ENCODE peak calls at places on chromosome 13, in four cellular contexts. Z is ascending aorta; F is esophagus squamous epithelium; O is CD8-positive, alpha-beta T cell. V is an unnamed sample. For H3K36me3, the result is how much of the 10 kb centered on the place peaks cover.

GRCh38 chr13:111204438-111205177 is 89.5 kb downstream of the ARHGEF7 start:
- DNase-seq in Z (peak), O (no peak), F (no peak), V (peak)

GRCh38 chr13:109576331-109576813 is 210.0 kb downstream of the IRS2 start:
- DNase-seq in Z (no peak), O (no peak), F (no peak), V (no peak)

GRCh38 chr13:30088312-30088855 is 219.0 kb downstream of the KATNAL1 start:
- DNase-seq in Z (no peak), F (no peak), O (no peak), V (no peak)

GRCh38 chr13:40665061-40665753 is 1.2 kb downstream of the FOXO1 start:
- DNase-seq in O (peak), F (no peak), Z (peak), V (peak)

GRCh38 chr13:106455777-106456176 is 79.7 kb downstream of the EFNB2 start:
- DNase-seq in Z (no peak), O (no peak), F (no peak), V (no peak)

GRCh38 chr13:24187185-24187584 is 26.7 kb downstream of the SPATA13 start:
- DNase-seq in O (no peak), Z (no peak), F (no peak), V (no peak)

GRCh38 chr13:23921451-23921888 is 24.2 kb upstream of the C1QTNF9B start:
- DNase-seq in O (no peak), F (no peak), Z (no peak), V (no peak)

GRCh38 chr13:29548722-29549446 is 46.6 kb downstream of the SLC7A1 start:
- DNase-seq in O (no peak), F (no peak), Z (no peak), V (no peak)

GRCh38 chr13:113464476-113464875 is 11.2 kb upstream of the ADPRHL1 start:
- DNase-seq in F (no peak), Z (no peak), O (no peak), V (no peak)

GRCh38 chr13:37608750-37609339 is 10.3 kb upstream of the POSTN start:
- DNase-seq in O (no peak), F (no peak), Z (no peak), V (no peak)

GRCh38 chr13:65914707-65915106 is 1315.4 kb downstream of the PCDH9 start:
- DNase-seq in O (no peak), F (no peak), Z (no peak), V (no peak)

GRCh38 chr13:108156749-108157148 is 58.6 kb downstream of the LIG4 start:
- DNase-seq in O (no peak), Z (no peak), F (no peak), V (no peak)

GRCh38 chr13:52599037-52599852 is 43.0 kb upstream of the HNRNPA1L2 start:
- DNase-seq in O (no peak), F (no peak), Z (no peak), V (no peak)

GRCh38 chr13:20390526-20391175 is 135.0 kb downstream of the CRYL1 start:
- DNase-seq in F (no peak), Z (no peak), O (no peak), V (no peak)

GRCh38 chr13:106599875-106600797 is 32.2 kb upstream of the ARGLU1 start:
- DNase-seq in Z (no peak), F (no peak), O (no peak), V (no peak)

GRCh38 chr13:92547256-92547655 is 679.4 kb upstream of the GPC6 start:
- DNase-seq in O (no peak), F (no peak), Z (no peak), V (no peak)

GRCh38 chr13:33642374-33643065 is 175.4 kb upstream of the RFC3 start:
- DNase-seq in Z (peak), O (no peak), F (no peak), V (no peak)

GRCh38 chr13:102868366-102868936 is 22.6 kb downstream of the ERCC5 start:
- DNase-seq in F (no peak), Z (no peak), O (no peak), V (no peak)
- H3K36me3 ChIP-seq in F (under half), Z (half or more), O (half or more), V (half or more)

GRCh38 chr13:87999791-88000190 is 328.6 kb downstream of the SLITRK5 start:
- DNase-seq in Z (no peak), O (no peak), F (no peak), V (no peak)

GRCh38 chr13:88000787-88001186 is 329.6 kb downstream of the SLITRK5 start:
- DNase-seq in F (no peak), Z (no peak), O (no peak), V (no peak)

GRCh38 chr13:87998081-87998480 is 326.9 kb downstream of the SLITRK5 start:
- DNase-seq in Z (no peak), O (no peak), F (no peak), V (no peak)

GRCh38 chr13:87999141-87999765 is 328.1 kb downstream of the SLITRK5 start:
- DNase-seq in Z (no peak), O (no peak), F (no peak), V (no peak)

DNA sequence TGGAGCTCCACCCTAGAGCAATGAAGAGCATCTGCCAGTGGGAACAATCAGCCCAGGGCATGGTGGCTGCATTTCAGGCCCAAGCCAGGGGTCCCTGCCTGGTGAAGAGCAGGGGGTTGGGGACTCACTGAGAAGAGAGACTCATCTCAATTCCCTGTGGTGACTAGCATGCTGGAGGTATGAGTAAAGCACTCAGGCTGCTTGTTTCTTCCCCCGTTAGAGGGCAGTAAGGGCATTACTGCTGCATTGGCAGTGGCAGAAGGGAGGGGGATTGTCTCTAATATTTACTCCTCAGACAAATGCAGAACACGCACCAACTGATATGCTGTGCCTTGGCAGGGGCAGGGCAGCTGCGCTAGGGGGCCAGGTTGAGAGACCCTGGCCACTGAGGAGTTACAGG is 329.1 kb downstream of the SLITRK5 start:
- DNase-seq in O (no peak), F (no peak), Z (no peak), V (no peak)
- TF ChIP-seq CTCF in O (no peak), F (no peak), Z (no peak), V (no peak)

GRCh38 chr13:48320906-48321510 is 17.5 kb downstream of the RB1 start:
- DNase-seq in F (no peak), O (no peak), Z (no peak), V (no peak)
- H3K36me3 ChIP-seq in F (under half), O (under half), Z (under half), V (under half)

GRCh38 chr13:44471686-44472085 is 98.1 kb downstream of the SERP2 start:
- DNase-seq in O (no peak), Z (no peak), F (no peak), V (no peak)

GRCh38 chr13:44465318-44465717 is 91.7 kb downstream of the SERP2 start:
- DNase-seq in O (no peak), F (no peak), Z (no peak), V (no peak)

GRCh38 chr13:44474122-44474910 is 100.7 kb downstream of the SERP2 start:
- DNase-seq in Z (no peak), O (no peak), F (no peak), V (no peak)

GRCh38 chr13:44470623-44471562 is 97.3 kb downstream of the SERP2 start:
- DNase-seq in O (no peak), Z (no peak), F (no peak), V (no peak)
- TF ChIP-seq CTCF in O (peak), Z (peak), F (peak), V (peak)

DNA sequence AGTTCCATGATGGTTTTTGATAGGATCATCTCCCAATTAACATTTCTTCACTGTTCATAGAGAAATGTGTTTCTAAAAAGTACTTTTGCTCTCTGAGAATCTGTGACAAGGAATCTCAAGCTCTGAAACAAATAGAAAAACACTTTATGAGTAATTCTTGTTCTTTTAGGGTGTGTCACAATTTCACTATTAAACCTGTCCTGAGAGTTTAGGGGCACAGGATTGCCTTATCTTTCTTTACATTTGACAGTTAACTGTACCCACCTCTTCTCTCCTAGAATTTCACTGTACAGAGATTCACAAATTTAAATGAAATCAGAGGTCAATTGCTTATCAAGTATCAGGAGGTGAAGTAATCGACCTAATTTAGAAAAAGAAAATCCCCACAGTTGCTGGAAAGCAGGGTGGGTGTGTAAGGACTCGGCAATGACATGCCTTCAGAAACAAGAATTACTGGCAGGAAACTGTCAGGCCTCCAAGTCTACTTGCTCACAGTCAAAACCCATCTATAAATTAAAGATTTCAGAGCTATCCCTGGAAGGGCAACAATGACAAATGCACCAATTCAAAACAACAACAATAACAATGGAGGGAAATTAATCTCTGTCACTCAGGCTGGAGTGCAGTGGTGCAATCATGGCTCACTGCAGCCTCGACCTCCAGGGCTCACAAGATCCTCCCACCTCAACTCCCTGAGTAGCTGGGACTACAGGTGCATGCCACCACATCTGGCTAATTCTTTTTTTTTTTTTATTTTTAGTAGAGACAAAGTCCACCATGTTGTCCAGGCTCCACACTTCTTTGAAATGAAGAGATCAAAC is 250.2 kb downstream of the ABCC4 start:
- DNase-seq in O (no peak), F (no peak), Z (no peak), V (no peak)
- H3K36me3 ChIP-seq in O (under half), F (under half), Z (under half), V (under half)

DNA sequence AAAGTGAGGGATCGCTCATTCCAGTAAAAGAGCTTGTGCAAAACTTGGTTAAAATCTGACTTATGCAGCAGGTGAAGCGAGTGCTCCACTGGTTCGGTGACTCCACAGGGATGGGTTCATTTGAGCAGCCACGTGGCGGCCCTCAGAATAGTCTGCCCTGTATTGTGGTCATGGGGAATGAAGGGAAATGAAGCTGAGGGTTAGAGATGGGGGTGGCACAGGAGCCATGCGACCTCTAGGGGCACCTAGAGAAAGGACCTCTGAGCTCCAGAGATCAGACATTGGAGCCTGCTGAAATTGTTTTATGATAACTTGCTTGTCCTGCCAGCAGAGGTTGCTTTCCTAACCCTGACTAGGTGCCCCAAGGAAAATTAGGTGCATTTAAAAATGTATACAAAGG is 26.6 kb downstream of the CBY2 start:
- DNase-seq in O (no peak), F (no peak), Z (no peak), V (no peak)
- TF ChIP-seq CTCF in O (no peak), F (no peak), Z (no peak), V (no peak)

V was measured in lower lobe of right lung.